ENCODE peak calls at places on chromosomes 3 and 15, in four cellular contexts. One of them, this sample, is unnamed.

GRCh38 chr3:78258798-78259197 is 1218.9 kb downstream of the ROBO2 start:
- DNase-seq in A549: no peak
- DNase-seq in K562: no peak
- DNase-seq in HepG2: no peak
- DNase-seq in this sample: peak

GRCh38 chr3:69761896-69762789 is 22.9 kb downstream of the MITF start:
- DNase-seq in A549: peak
- DNase-seq in K562: no peak
- DNase-seq in HepG2: no peak
- DNase-seq in this sample: peak

GRCh38 chr15:85171736-85172135 is 190.1 kb downstream of the PDE8A start:
- DNase-seq in A549: no peak
- DNase-seq in K562: no peak
- DNase-seq in HepG2: no peak
- DNase-seq in this sample: no peak

GRCh38 chr3:52254608-52255007 is 9.0 kb downstream of the PPM1M start:
- DNase-seq in A549: no peak
- DNase-seq in K562: no peak
- DNase-seq in HepG2: no peak
- DNase-seq in this sample: no peak

GRCh38 chr3:10290476-10291138 is 2.1 kb downstream of the GHRL start:
- DNase-seq in A549: no peak
- DNase-seq in K562: no peak
- DNase-seq in HepG2: no peak
- DNase-seq in this sample: no peak

GRCh38 chr3:189099505-189100290 is 72.1 kb upstream of the TPRG1 start:
- DNase-seq in A549: no peak
- DNase-seq in K562: no peak
- DNase-seq in HepG2: no peak
- DNase-seq in this sample: no peak

GRCh38 chr3:186529204-186529999 is 14.8 kb downstream of the CRYGS start:
- DNase-seq in A549: no peak
- DNase-seq in K562: no peak
- DNase-seq in HepG2: no peak
- DNase-seq in this sample: no peak

GRCh38 chr3:113166719-113167492 is 44.5 kb upstream of the BOC start:
- DNase-seq in A549: no peak
- DNase-seq in K562: no peak
- DNase-seq in HepG2: no peak
- DNase-seq in this sample: peak

GRCh38 chr3:42504334-42505202 is 2.1 kb downstream of the VIPR1 start:
- DNase-seq in A549: no peak
- DNase-seq in K562: peak
- DNase-seq in HepG2: no peak
- DNase-seq in this sample: no peak

GRCh38 chr15:37979597-37979996 is 45.2 kb downstream of the TMCO5A start:
- DNase-seq in A549: no peak
- DNase-seq in K562: no peak
- DNase-seq in HepG2: no peak
- DNase-seq in this sample: no peak

GRCh38 chr3:63969866-63970265 is 53.4 kb downstream of the PSMD6 start:
- DNase-seq in A549: no peak
- DNase-seq in K562: peak
- DNase-seq in HepG2: no peak
- DNase-seq in this sample: no peak

GRCh38 chr3:1726741-1727140 is 371.9 kb upstream of the CNTN4 start:
- DNase-seq in A549: no peak
- DNase-seq in K562: no peak
- DNase-seq in HepG2: no peak
- DNase-seq in this sample: no peak

GRCh38 chr3:60013241-60013640 is 963.4 kb upstream of the CFAP20DC start:
- DNase-seq in A549: no peak
- DNase-seq in K562: no peak
- DNase-seq in HepG2: no peak
- DNase-seq in this sample: no peak

GRCh38 chr3:165195226-165195625 is 958 bp downstream of the SLITRK3 start:
- DNase-seq in A549: no peak
- DNase-seq in K562: no peak
- DNase-seq in HepG2: no peak
- DNase-seq in this sample: no peak

GRCh38 chr15:100721758-100722550 is 119.6 kb downstream of the ASB7 start:
- DNase-seq in A549: peak
- DNase-seq in K562: no peak
- DNase-seq in HepG2: peak
- DNase-seq in this sample: peak

GRCh38 chr3:58521002-58521670 is 15.9 kb downstream of the ACOX2 start:
- DNase-seq in A549: no peak
- DNase-seq in K562: peak
- DNase-seq in HepG2: peak
- DNase-seq in this sample: no peak

GRCh38 chr3:14152233-14152962 is 26.0 kb downstream of the XPC start:
- DNase-seq in A549: no peak
- DNase-seq in K562: peak
- DNase-seq in HepG2: no peak
- DNase-seq in this sample: no peak

GRCh38 chr3:192022412-192022811 is 561.4 kb downstream of the PYDC2 start:
- DNase-seq in A549: peak
- DNase-seq in K562: no peak
- DNase-seq in HepG2: no peak
- DNase-seq in this sample: no peak

GRCh38 chr3:73656241-73656890 is 31.6 kb upstream of the PDZRN3 start:
- DNase-seq in A549: no peak
- DNase-seq in K562: no peak
- DNase-seq in HepG2: no peak
- DNase-seq in this sample: peak

GRCh38 chr15:61660579-61660978 is 399.7 kb downstream of the VPS13C start:
- DNase-seq in A549: no peak
- DNase-seq in K562: no peak
- DNase-seq in HepG2: no peak
- DNase-seq in this sample: peak

GRCh38 chr3:23263796-23264195 is 60.7 kb downstream of the UBE2E2 start:
- DNase-seq in A549: no peak
- DNase-seq in K562: no peak
- DNase-seq in HepG2: no peak
- DNase-seq in this sample: peak

GRCh38 chr3:102525624-102526023 is 90.8 kb downstream of the ZPLD1 start:
- DNase-seq in A549: no peak
- DNase-seq in K562: no peak
- DNase-seq in HepG2: no peak
- DNase-seq in this sample: no peak

GRCh38 chr15:92527197-92527596 is 128.4 kb downstream of the FAM174B start:
- DNase-seq in A549: no peak
- DNase-seq in K562: no peak
- DNase-seq in HepG2: no peak
- DNase-seq in this sample: no peak

DNA sequence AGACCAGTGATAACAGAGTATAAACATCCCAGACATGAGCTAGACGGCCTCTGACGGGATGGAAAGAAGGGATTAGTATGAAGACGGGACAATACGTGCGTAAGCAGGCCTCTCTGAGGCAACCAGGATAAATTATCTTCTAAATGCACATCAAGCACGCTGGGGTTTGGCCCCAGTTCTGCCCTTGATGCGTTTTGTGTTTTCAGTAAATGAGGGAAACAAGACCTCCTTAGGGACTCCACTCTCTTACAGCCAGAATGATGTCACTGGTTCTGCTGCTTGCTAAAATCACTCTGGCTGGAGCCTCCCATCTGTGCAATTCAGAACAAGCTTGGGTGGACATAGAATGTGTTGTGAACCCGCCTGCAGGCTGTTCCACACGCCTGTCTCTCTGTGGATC is 156.0 kb upstream of the MCTP2 start:
- DNase-seq in A549: no peak
- DNase-seq in K562: no peak
- DNase-seq in HepG2: no peak
- DNase-seq in this sample: peak
- TF ChIP-seq MAZ in A549: no peak
- TF ChIP-seq MAZ in K562: no peak
- TF ChIP-seq MAZ in HepG2: no peak
- TF ChIP-seq MAZ in this sample: no peak

GRCh38 chr3:47056705-47057104 is 77.2 kb downstream of the NBEAL2 start:
- DNase-seq in A549: no peak
- DNase-seq in K562: no peak
- DNase-seq in HepG2: no peak
- DNase-seq in this sample: no peak

GRCh38 chr3:47057212-47057671 is 77.8 kb downstream of the NBEAL2 start:
- DNase-seq in A549: no peak
- DNase-seq in K562: no peak
- DNase-seq in HepG2: no peak
- DNase-seq in this sample: peak

GRCh38 chr3:47054414-47054813 is 74.9 kb downstream of the NBEAL2 start:
- DNase-seq in A549: no peak
- DNase-seq in K562: no peak
- DNase-seq in HepG2: no peak
- DNase-seq in this sample: no peak
- TF ChIP-seq MAZ in A549: no peak
- TF ChIP-seq MAZ in K562: no peak
- TF ChIP-seq MAZ in HepG2: no peak
- TF ChIP-seq MAZ in this sample: no peak

GRCh38 chr3:50323092-50323600 is 601 bp upstream of the HYAL2 start:
- DNase-seq in A549: no peak
- DNase-seq in K562: no peak
- DNase-seq in HepG2: no peak
- DNase-seq in this sample: no peak

GRCh38 chr3:50323614-50324199 is 1.2 kb upstream of the HYAL2 start:
- DNase-seq in A549: no peak
- DNase-seq in K562: no peak
- DNase-seq in HepG2: no peak
- DNase-seq in this sample: no peak

GRCh38 chr3:50321844-50322385 is 630 bp downstream of the HYAL2 start:
- DNase-seq in A549: no peak
- DNase-seq in K562: no peak
- DNase-seq in HepG2: peak
- DNase-seq in this sample: no peak

GRCh38 chr3:50321146-50321843 is 1.2 kb downstream of the HYAL2 start:
- DNase-seq in A549: peak
- DNase-seq in K562: peak
- DNase-seq in HepG2: peak
- DNase-seq in this sample: peak

GRCh38 chr3:50322386-50323091 is at the start of gene HYAL2:
- DNase-seq in A549: no peak
- DNase-seq in K562: no peak
- DNase-seq in HepG2: no peak
- DNase-seq in this sample: no peak
- TF ChIP-seq MAZ in A549: no peak
- TF ChIP-seq MAZ in K562: no peak
- TF ChIP-seq MAZ in HepG2: no peak
- TF ChIP-seq MAZ in this sample: no peak

GRCh38 chr3:25557641-25558040 is 107.1 kb downstream of the TOP2B start:
- DNase-seq in A549: no peak
- DNase-seq in K562: no peak
- DNase-seq in HepG2: no peak
- DNase-seq in this sample: no peak
- TF ChIP-seq MAZ in A549: no peak
- TF ChIP-seq MAZ in K562: no peak
- TF ChIP-seq MAZ in HepG2: no peak
- TF ChIP-seq MAZ in this sample: no peak

GRCh38 chr3:159158213-159158612 is 356.4 kb downstream of the MFSD1 start:
- DNase-seq in A549: no peak
- DNase-seq in K562: no peak
- DNase-seq in HepG2: no peak
- DNase-seq in this sample: no peak
- TF ChIP-seq MAZ in A549: no peak
- TF ChIP-seq MAZ in K562: no peak
- TF ChIP-seq MAZ in HepG2: no peak
- TF ChIP-seq MAZ in this sample: no peak

DNA sequence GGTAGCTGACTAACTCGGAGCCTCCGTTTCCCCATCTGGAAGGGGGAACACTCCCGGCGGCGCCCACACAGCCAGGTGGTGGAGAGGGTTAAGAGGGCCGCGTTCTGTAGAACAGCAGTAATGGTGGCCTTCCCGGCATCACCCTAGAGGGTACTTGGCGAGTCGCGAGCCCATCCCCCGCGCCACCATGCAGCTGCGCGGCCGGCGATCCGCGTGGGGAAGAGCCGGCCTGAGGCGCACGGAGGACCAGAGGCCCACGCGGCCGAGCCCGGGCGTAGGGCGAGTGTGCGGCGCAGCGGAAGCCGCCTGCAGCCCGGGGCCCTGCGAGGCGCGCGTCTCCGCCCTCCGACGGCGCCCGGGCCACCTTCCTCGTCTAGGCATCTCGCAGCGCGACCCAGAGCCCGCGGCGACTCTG is 455 bp downstream of the TKT start:
- DNase-seq in A549: no peak
- DNase-seq in K562: no peak
- DNase-seq in HepG2: no peak
- DNase-seq in this sample: no peak
- TF ChIP-seq MAZ in A549: no peak
- TF ChIP-seq MAZ in K562: no peak
- TF ChIP-seq MAZ in HepG2: no peak
- TF ChIP-seq MAZ in this sample: no peak

DNA sequence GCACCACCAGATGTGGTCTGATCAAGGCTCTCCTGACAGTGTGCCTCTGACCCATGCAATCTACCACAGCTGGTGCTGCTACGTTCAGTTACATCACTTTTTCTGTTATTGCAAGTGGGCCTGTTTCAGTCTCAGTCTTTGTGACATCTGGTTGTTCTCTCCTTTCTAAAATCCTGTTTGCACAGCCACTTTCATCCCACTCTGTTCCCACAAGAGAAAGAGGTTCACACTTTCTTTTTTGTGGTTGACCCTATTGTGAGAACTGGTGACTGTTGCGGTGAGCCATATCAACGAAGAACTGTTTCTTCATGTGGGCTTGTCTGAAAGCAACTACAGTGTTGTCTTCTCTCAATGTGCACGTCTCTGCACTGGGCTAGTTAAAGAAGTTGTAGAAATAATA is 342.8 kb upstream of the ARPP21 start:
- DNase-seq in A549: no peak
- DNase-seq in K562: no peak
- DNase-seq in HepG2: no peak
- DNase-seq in this sample: no peak
- TF ChIP-seq MAZ in A549: no peak
- TF ChIP-seq MAZ in K562: no peak
- TF ChIP-seq MAZ in HepG2: no peak
- TF ChIP-seq MAZ in this sample: no peak

GRCh38 chr3:150736316-150736719 is 26.7 kb downstream of the SIAH2 start:
- DNase-seq in A549: no peak
- DNase-seq in K562: no peak
- DNase-seq in HepG2: peak
- DNase-seq in this sample: no peak
- TF ChIP-seq MAZ in A549: no peak
- TF ChIP-seq MAZ in K562: no peak
- TF ChIP-seq MAZ in HepG2: no peak
- TF ChIP-seq MAZ in this sample: no peak

GRCh38 chr3:136311256-136311655 is 61.1 kb downstream of the PCCB start:
- DNase-seq in A549: no peak
- DNase-seq in K562: no peak
- DNase-seq in HepG2: no peak
- DNase-seq in this sample: no peak

DNA sequence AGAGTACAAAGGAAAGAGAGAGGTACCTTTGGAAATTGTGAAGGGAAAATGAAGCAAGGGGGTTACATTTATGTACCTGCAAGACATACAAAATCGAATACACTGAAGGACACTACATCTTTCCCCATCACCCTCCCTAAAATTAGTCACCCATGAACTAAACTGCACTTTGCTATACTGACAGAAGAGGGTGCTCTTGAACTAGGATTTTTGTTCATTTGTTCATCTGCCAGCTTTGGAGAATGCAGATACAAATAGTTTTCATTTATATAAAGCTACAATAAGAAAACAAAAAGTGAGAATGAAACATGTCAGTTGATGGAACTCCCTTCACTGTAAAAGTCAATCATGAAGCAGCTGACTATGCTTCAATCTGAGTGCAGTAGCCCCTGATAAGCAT is 55.7 kb downstream of the PCCB start:
- DNase-seq in A549: no peak
- DNase-seq in K562: no peak
- DNase-seq in HepG2: no peak
- DNase-seq in this sample: peak
- TF ChIP-seq MAZ in A549: no peak
- TF ChIP-seq MAZ in K562: no peak
- TF ChIP-seq MAZ in HepG2: no peak
- TF ChIP-seq MAZ in this sample: no peak

This sample was measured in IMR-90.